ENCODE peak calls at places on chromosomes 3 and 15, in six cellular contexts. J is AG04450, P is natural killer cell, O is psoas muscle, V is epithelial cell of esophagus, S is A673. B is an unnamed sample.

GRCh38 chr3:194485876-194486539 is 794 bp downstream of the ATP13A3 start:
- DNase-seq in J (no peak), V (peak), P (peak), O (peak), S (peak), B (peak)

GRCh38 chr3:125317761-125318496 is 57.2 kb downstream of the ZNF148 start:
- DNase-seq in V (peak), O (no peak), S (peak), P (no peak), J (no peak), B (no peak)

GRCh38 chr15:99703603-99704443 is 29.4 kb downstream of the LYSMD4 start:
- DNase-seq in P (no peak), S (peak), O (no peak), J (peak), V (peak), B (no peak)

GRCh38 chr15:72276326-72276700 is 4.0 kb upstream of the PARP6 start:
- DNase-seq in V (no peak), O (no peak), P (no peak), J (no peak), S (no peak), B (no peak)

GRCh38 chr15:37109952-37110630 is 9.7 kb upstream of the MEIS2 start:
- DNase-seq in O (peak), P (no peak), J (no peak), V (peak), S (peak), B (no peak)

GRCh38 chr3:171399842-171400241 is 60.4 kb downstream of the TNIK start:
- DNase-seq in O (no peak), S (no peak), V (no peak), J (no peak), P (no peak), B (no peak)

GRCh38 chr3:114179575-114179974 is 723 bp upstream of the DRD3 start:
- DNase-seq in S (peak), P (no peak), J (peak), V (peak), O (no peak), B (no peak)

GRCh38 chr15:83210619-83211018 is 3.0 kb upstream of the HDGFL3 start:
- DNase-seq in J (no peak), O (no peak), V (peak), S (no peak), P (no peak), B (no peak)

GRCh38 chr3:189914799-189915198 is 205.9 kb downstream of the P3H2 start:
- DNase-seq in V (peak), J (peak), O (no peak), P (no peak), S (peak), B (no peak)

GRCh38 chr3:136209921-136210320 is 13.8 kb upstream of the MSL2 start:
- DNase-seq in P (no peak), J (peak), V (no peak), O (no peak), S (no peak), B (no peak)

GRCh38 chr3:57484563-57484962 is 59.6 kb downstream of the DNAH12 start:
- DNase-seq in V (no peak), O (no peak), S (no peak), P (no peak), J (no peak), B (no peak)

GRCh38 chr3:49124991-49125670 is 4.5 kb upstream of the USP19 start:
- DNase-seq in V (no peak), O (no peak), J (no peak), S (no peak), P (no peak), B (no peak)

GRCh38 chr3:93910085-93910484 is 63.6 kb downstream of the PROS1 start:
- DNase-seq in P (no peak), V (no peak), S (no peak), O (no peak), J (no peak), B (no peak)

GRCh38 chr3:98188553-98188952 is 22.1 kb downstream of the OR5H15 start:
- DNase-seq in S (peak), P (no peak), J (no peak), V (no peak), O (no peak), B (no peak)

GRCh38 chr3:14595561-14595960 is 55.4 kb upstream of the GRIP2 start:
- DNase-seq in S (no peak), O (no peak), V (no peak), J (no peak), P (no peak), B (no peak)

GRCh38 chr15:42650208-42651066 is 75.0 kb downstream of the STARD9 start:
- DNase-seq in S (peak), J (peak), V (peak), P (peak), O (no peak), B (no peak)
- TF ChIP-seq CTCF in S (peak), J (peak), V (peak), P (peak), O (peak), B (no peak)

GRCh38 chr15:96353378-96353930 is 23.0 kb downstream of the NR2F2 start:
- DNase-seq in V (no peak), P (no peak), O (no peak), S (no peak), J (no peak), B (no peak)

GRCh38 chr15:96353931-96354730 is 23.6 kb downstream of the NR2F2 start:
- DNase-seq in V (peak), P (no peak), O (peak), J (no peak), S (no peak), B (no peak)

GRCh38 chr15:96355561-96356129 is 25.1 kb downstream of the NR2F2 start:
- DNase-seq in J (no peak), O (peak), P (no peak), S (no peak), V (no peak), B (no peak)

GRCh38 chr15:96356494-96357455 is 26.3 kb downstream of the NR2F2 start:
- DNase-seq in P (peak), V (peak), S (peak), O (peak), J (peak), B (peak)

GRCh38 chr15:96354731-96355560 is 24.4 kb downstream of the NR2F2 start:
- DNase-seq in O (no peak), P (no peak), S (peak), J (no peak), V (peak), B (no peak)
- TF ChIP-seq CTCF in O (peak), P (no peak), S (peak), J (peak), V (peak), B (no peak)

GRCh38 chr15:52163321-52164190 is 27.6 kb downstream of the GNB5 start:
- DNase-seq in V (no peak), S (no peak), O (no peak), P (no peak), J (no peak), B (no peak)
- TF ChIP-seq CTCF in V (no peak), S (peak), O (no peak), P (peak), J (peak), B (no peak)

GRCh38 chr3:71647751-71648150 is 64.2 kb upstream of the FOXP1 start:
- DNase-seq in J (no peak), V (peak), S (no peak), O (no peak), P (no peak), B (no peak)
- TF ChIP-seq CTCF in J (no peak), V (no peak), S (no peak), O (no peak), P (no peak), B (no peak)

B was measured in activated B cell treated with CpG ODN at 0.5 μM for 24 hours.